ENCODE peak calls at places on chromosomes 4 and X, in seven cellular contexts. One of them, this sample, is unnamed. For H3K4me1, the result is how much of the 10 kb centered on the place peaks cover.

GRCh38 chr4:166146806-166147540 is 273.9 kb downstream of the TLL1 start:
- DNase-seq in HCT116: no peak
- DNase-seq in HepG2: no peak
- DNase-seq in K562: no peak
- DNase-seq in GM12878: no peak
- DNase-seq in SK-N-SH: no peak
- DNase-seq in H1: no peak
- DNase-seq in this sample: no peak

GRCh38 chr4:168183717-168184571 is 91.6 kb downstream of the ANXA10 start:
- DNase-seq in HCT116: peak
- DNase-seq in HepG2: peak
- DNase-seq in H1: no peak
- DNase-seq in SK-N-SH: peak
- DNase-seq in GM12878: peak
- DNase-seq in K562: peak
- DNase-seq in this sample: no peak

GRCh38 chr4:103482893-103483292 is 236.9 kb downstream of the TACR3 start:
- DNase-seq in HCT116: no peak
- DNase-seq in HepG2: no peak
- DNase-seq in SK-N-SH: no peak
- DNase-seq in H1: no peak
- DNase-seq in K562: no peak
- DNase-seq in GM12878: no peak
- DNase-seq in this sample: no peak

GRCh38 chr4:24805036-24805435 is 9.7 kb downstream of the SOD3 start:
- DNase-seq in HepG2: no peak
- DNase-seq in GM12878: no peak
- DNase-seq in SK-N-SH: no peak
- DNase-seq in H1: no peak
- DNase-seq in K562: no peak
- DNase-seq in HCT116: no peak
- DNase-seq in this sample: no peak

GRCh38 chr4:168304744-168305459 is 13.7 kb downstream of the DDX60 start:
- DNase-seq in HCT116: no peak
- DNase-seq in HepG2: no peak
- DNase-seq in K562: no peak
- DNase-seq in GM12878: no peak
- DNase-seq in SK-N-SH: no peak
- DNase-seq in H1: no peak
- DNase-seq in this sample: no peak

GRCh38 chrX:103918050-103918449 is 44.4 kb upstream of the TMSB15B start:
- DNase-seq in HCT116: peak
- DNase-seq in SK-N-SH: peak
- DNase-seq in H1: no peak
- DNase-seq in K562: peak
- DNase-seq in HepG2: no peak
- DNase-seq in GM12878: no peak
- DNase-seq in this sample: peak

GRCh38 chr4:134465417-134465816 is 263.8 kb upstream of the PABPC4L start:
- DNase-seq in HCT116: no peak
- DNase-seq in H1: no peak
- DNase-seq in K562: no peak
- DNase-seq in SK-N-SH: no peak
- DNase-seq in GM12878: no peak
- DNase-seq in HepG2: no peak
- DNase-seq in this sample: no peak

GRCh38 chr4:148814030-148814429 is 371.8 kb upstream of the NR3C2 start:
- DNase-seq in K562: no peak
- DNase-seq in SK-N-SH: no peak
- DNase-seq in H1: no peak
- DNase-seq in HepG2: no peak
- DNase-seq in HCT116: no peak
- DNase-seq in GM12878: no peak
- DNase-seq in this sample: no peak

GRCh38 chr4:124432500-124432899 is 280.0 kb downstream of the ANKRD50 start:
- DNase-seq in SK-N-SH: no peak
- DNase-seq in GM12878: no peak
- DNase-seq in K562: no peak
- DNase-seq in HCT116: no peak
- DNase-seq in H1: no peak
- DNase-seq in HepG2: no peak
- DNase-seq in this sample: no peak

GRCh38 chrX:153821066-153821465 is 9.3 kb downstream of the PDZD4 start:
- DNase-seq in H1: no peak
- DNase-seq in SK-N-SH: peak
- DNase-seq in GM12878: no peak
- DNase-seq in K562: no peak
- DNase-seq in HCT116: no peak
- DNase-seq in HepG2: no peak
- DNase-seq in this sample: no peak

GRCh38 chr4:10007436-10007740 is 13.9 kb downstream of the SLC2A9 start:
- DNase-seq in HepG2: no peak
- DNase-seq in HCT116: no peak
- DNase-seq in GM12878: no peak
- DNase-seq in K562: no peak
- DNase-seq in H1: no peak
- DNase-seq in SK-N-SH: no peak
- DNase-seq in this sample: no peak

GRCh38 chr4:10007772-10008171 is 13.5 kb downstream of the SLC2A9 start:
- DNase-seq in GM12878: peak
- DNase-seq in K562: no peak
- DNase-seq in HCT116: no peak
- DNase-seq in HepG2: no peak
- DNase-seq in SK-N-SH: no peak
- DNase-seq in H1: no peak
- DNase-seq in this sample: no peak

GRCh38 chr4:10006236-10006603 is 15.1 kb downstream of the SLC2A9 start:
- DNase-seq in HepG2: peak
- DNase-seq in HCT116: no peak
- DNase-seq in H1: no peak
- DNase-seq in K562: no peak
- DNase-seq in GM12878: peak
- DNase-seq in SK-N-SH: no peak
- DNase-seq in this sample: no peak

GRCh38 chr4:10005632-10006031 is 15.7 kb downstream of the SLC2A9 start:
- DNase-seq in SK-N-SH: no peak
- DNase-seq in K562: no peak
- DNase-seq in GM12878: no peak
- DNase-seq in H1: no peak
- DNase-seq in HepG2: no peak
- DNase-seq in HCT116: no peak
- DNase-seq in this sample: no peak

DNA sequence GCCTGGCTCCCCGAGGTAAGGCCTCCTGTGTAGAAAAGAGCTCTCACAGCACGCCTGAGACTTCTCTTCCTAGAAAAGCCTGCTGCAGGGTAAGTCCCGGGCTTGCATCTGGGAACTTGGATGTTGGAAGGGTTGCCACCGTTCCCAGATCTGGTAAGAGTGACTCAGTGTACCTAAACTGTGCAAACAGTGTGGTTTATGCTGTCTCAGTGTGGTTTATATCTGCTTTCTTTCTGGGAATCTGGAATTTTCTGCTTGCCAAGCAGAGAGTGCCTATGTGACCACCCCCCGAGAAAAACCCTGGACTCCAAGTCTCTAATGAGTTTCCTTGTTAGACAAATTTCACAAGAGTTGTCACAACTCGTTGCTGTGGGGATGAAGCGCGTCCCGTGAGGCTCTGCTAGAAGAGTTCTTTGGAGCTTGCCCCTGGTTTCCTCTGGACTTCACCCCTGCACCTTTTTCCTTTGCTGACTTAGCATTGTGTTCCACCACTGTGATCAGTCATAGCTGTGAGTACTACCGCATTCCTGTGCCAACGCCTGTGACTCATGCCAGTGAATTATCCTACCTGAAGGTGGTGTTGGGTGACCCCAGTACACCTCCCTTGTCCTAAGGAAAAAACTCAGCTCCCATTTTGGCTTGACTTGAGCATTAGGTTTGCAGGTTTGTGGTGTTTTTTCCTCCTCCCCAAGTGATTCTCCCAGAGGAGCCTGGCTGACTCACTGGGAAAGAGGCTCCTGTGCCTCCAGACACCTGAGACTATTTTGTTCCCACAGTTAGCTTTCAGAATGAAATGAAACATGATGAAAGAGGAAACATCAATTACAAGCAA is 14.5 kb downstream of the SLC2A9 start:
- DNase-seq in H1: no peak
- DNase-seq in GM12878: peak
- DNase-seq in HepG2: peak
- DNase-seq in K562: no peak
- DNase-seq in HCT116: peak
- DNase-seq in SK-N-SH: no peak
- DNase-seq in this sample: no peak
- H3K4me1 ChIP-seq in H1: under half
- H3K4me1 ChIP-seq in GM12878: half or more
- H3K4me1 ChIP-seq in HepG2: half or more
- H3K4me1 ChIP-seq in K562: under half
- H3K4me1 ChIP-seq in HCT116: under half
- H3K4me1 ChIP-seq in SK-N-SH: under half
- H3K4me1 ChIP-seq in this sample: under half

GRCh38 chrX:30060718-30061117 is 154.6 kb upstream of the MAGEB2 start:
- DNase-seq in GM12878: no peak
- DNase-seq in HCT116: peak
- DNase-seq in K562: no peak
- DNase-seq in SK-N-SH: peak
- DNase-seq in HepG2: no peak
- DNase-seq in H1: no peak
- DNase-seq in this sample: peak
- TF ChIP-seq YY1 in GM12878: no peak
- TF ChIP-seq YY1 in HCT116: no peak
- TF ChIP-seq YY1 in K562: no peak
- TF ChIP-seq YY1 in SK-N-SH: no peak
- TF ChIP-seq YY1 in HepG2: no peak
- TF ChIP-seq YY1 in H1: no peak
- TF ChIP-seq YY1 in this sample: no peak

GRCh38 chrX:37378399-37378798 is 29.2 kb downstream of the PRRG1 start:
- DNase-seq in H1: no peak
- DNase-seq in SK-N-SH: no peak
- DNase-seq in HepG2: no peak
- DNase-seq in K562: no peak
- DNase-seq in HCT116: no peak
- DNase-seq in GM12878: no peak
- DNase-seq in this sample: no peak
- H3K4me1 ChIP-seq in H1: under half
- H3K4me1 ChIP-seq in SK-N-SH: under half
- H3K4me1 ChIP-seq in HepG2: under half
- H3K4me1 ChIP-seq in K562: under half
- H3K4me1 ChIP-seq in HCT116: under half
- H3K4me1 ChIP-seq in GM12878: under half
- H3K4me1 ChIP-seq in this sample: under half

GRCh38 chr4:88697113-88697512 is 516 bp downstream of the NAP1L5 start:
- DNase-seq in HepG2: no peak
- DNase-seq in HCT116: no peak
- DNase-seq in H1: no peak
- DNase-seq in K562: no peak
- DNase-seq in SK-N-SH: peak
- DNase-seq in GM12878: no peak
- DNase-seq in this sample: no peak
- TF ChIP-seq YY1 in HepG2: no peak
- TF ChIP-seq YY1 in HCT116: no peak
- TF ChIP-seq YY1 in H1: no peak
- TF ChIP-seq YY1 in K562: no peak
- TF ChIP-seq YY1 in SK-N-SH: no peak
- TF ChIP-seq YY1 in GM12878: no peak
- TF ChIP-seq YY1 in this sample: no peak

GRCh38 chr4:2797188-2797544 is 4.3 kb downstream of the SH3BP2 start:
- DNase-seq in SK-N-SH: peak
- DNase-seq in H1: no peak
- DNase-seq in HepG2: no peak
- DNase-seq in GM12878: no peak
- DNase-seq in K562: no peak
- DNase-seq in HCT116: no peak
- DNase-seq in this sample: no peak
- H3K4me1 ChIP-seq in SK-N-SH: under half
- H3K4me1 ChIP-seq in H1: under half
- H3K4me1 ChIP-seq in HepG2: half or more
- H3K4me1 ChIP-seq in GM12878: half or more
- H3K4me1 ChIP-seq in K562: under half
- H3K4me1 ChIP-seq in HCT116: half or more
- H3K4me1 ChIP-seq in this sample: half or more

GRCh38 chrX:19152762-19153161 is 30.5 kb upstream of the ADGRG2 start:
- DNase-seq in K562: no peak
- DNase-seq in SK-N-SH: no peak
- DNase-seq in HCT116: no peak
- DNase-seq in H1: no peak
- DNase-seq in GM12878: no peak
- DNase-seq in HepG2: no peak
- DNase-seq in this sample: no peak

DNA sequence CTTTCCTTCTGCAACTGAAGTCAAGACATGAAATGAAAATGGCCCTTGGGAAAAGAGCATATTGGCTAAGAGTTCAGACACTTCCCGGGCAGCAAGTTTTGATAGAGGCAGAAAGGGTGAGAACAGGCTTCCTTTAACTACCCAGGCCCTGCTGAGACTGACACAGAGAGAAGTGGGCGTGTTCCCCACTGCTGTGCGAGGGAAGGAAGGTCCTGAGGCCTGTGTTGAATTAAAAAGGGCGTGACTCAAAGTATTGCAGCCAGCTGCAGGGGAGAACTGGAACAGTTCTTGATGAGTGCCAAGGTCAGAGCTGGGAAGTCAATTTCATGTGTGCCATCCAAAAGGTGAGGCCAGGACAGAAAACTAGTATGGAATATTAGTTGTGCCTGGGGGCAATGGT is 34.0 kb upstream of the ADGRG2 start:
- DNase-seq in HCT116: no peak
- DNase-seq in H1: no peak
- DNase-seq in K562: no peak
- DNase-seq in SK-N-SH: no peak
- DNase-seq in HepG2: no peak
- DNase-seq in GM12878: no peak
- DNase-seq in this sample: peak
- TF ChIP-seq YY1 in HCT116: no peak
- TF ChIP-seq YY1 in H1: no peak
- TF ChIP-seq YY1 in K562: no peak
- TF ChIP-seq YY1 in SK-N-SH: no peak
- TF ChIP-seq YY1 in HepG2: no peak
- TF ChIP-seq YY1 in GM12878: no peak
- TF ChIP-seq YY1 in this sample: no peak

This sample was measured in NT2/D1.